ENCODE peak calls at places on chromosomes 4 and X, in nine cellular contexts. D is RWPE2, Q is cardiac muscle cell, J is mucosa of descending colon, F is H9, V is heart right ventricle, K is body of pancreas, E is IMR-90, B is spleen. W is an unnamed sample. For H3K4me1, the result is how much of the 10 kb centered on the place peaks cover.

GRCh38 chr4:78155616-78156105 is 98.5 kb downstream of the FRAS1 start:
- DNase-seq in D (no peak), Q (no peak), J (no peak), F (no peak), V (no peak), K (no peak), E (no peak), B (no peak), W (no peak)

GRCh38 chr4:156952078-156952759 is 19.4 kb downstream of the PDGFC start:
- DNase-seq in D (no peak), Q (no peak), J (no peak), F (no peak), V (no peak), K (no peak), E (no peak), B (no peak), W (no peak)

GRCh38 chr4:26133840-26134239 is 187.0 kb upstream of the RBPJ start:
- DNase-seq in D (no peak), Q (no peak), J (no peak), F (no peak), V (no peak), K (no peak), E (no peak), B (no peak), W (no peak)

GRCh38 chr4:109077486-109077885 is 225.0 kb downstream of the COL25A1 start:
- DNase-seq in D (no peak), Q (peak), J (no peak), F (no peak), V (no peak), K (no peak), E (no peak), B (no peak), W (no peak)

GRCh38 chrX:13283512-13283911 is 36.3 kb downstream of the ATXN3L start:
- DNase-seq in D (no peak), Q (no peak), J (no peak), F (peak), V (no peak), K (no peak), E (no peak), B (no peak), W (no peak)

GRCh38 chr4:62517721-62518120 is 1317.6 kb downstream of the ADGRL3 start:
- DNase-seq in D (no peak), Q (no peak), J (no peak), F (no peak), V (no peak), K (no peak), E (no peak), B (no peak), W (no peak)

GRCh38 chr4:16745009-16745408 is 153.4 kb downstream of the LDB2 start:
- DNase-seq in D (no peak), Q (no peak), J (no peak), F (no peak), V (peak), K (peak), E (peak), B (no peak), W (no peak)

GRCh38 chr4:31657859-31658258 is 937.7 kb downstream of the PCDH7 start:
- DNase-seq in D (no peak), Q (no peak), J (no peak), F (no peak), V (no peak), K (no peak), E (peak), B (no peak), W (no peak)

GRCh38 chrX:151938172-151938571 is 25.5 kb downstream of the MAGEA4 start:
- DNase-seq in D (no peak), Q (no peak), J (no peak), F (no peak), V (no peak), K (no peak), E (no peak), B (no peak), W (no peak)

GRCh38 chr4:99610605-99611172 is 36.1 kb downstream of the MTTP start:
- DNase-seq in D (no peak), Q (no peak), J (no peak), F (no peak), V (no peak), K (no peak), E (no peak), B (no peak), W (no peak)

GRCh38 chrX:44183329-44183728 is 160.1 kb downstream of the EFHC2 start:
- DNase-seq in D (no peak), Q (no peak), J (no peak), F (no peak), V (no peak), K (no peak), E (no peak), B (no peak), W (no peak)

GRCh38 chrX:94576367-94577004 is 902.5 kb downstream of the FAM133A start:
- DNase-seq in D (no peak), Q (no peak), J (no peak), F (no peak), V (no peak), K (no peak), E (no peak), B (no peak), W (no peak)

GRCh38 chrX:103722505-103722904 is 11.8 kb downstream of the TMEM31 start:
- DNase-seq in D (no peak), Q (no peak), J (no peak), F (no peak), V (no peak), K (peak), E (peak), B (no peak), W (no peak)

GRCh38 chr4:144575181-144575580 is 70.8 kb upstream of the HHIP start:
- DNase-seq in D (no peak), Q (peak), J (no peak), F (no peak), V (no peak), K (no peak), E (no peak), B (no peak), W (no peak)

GRCh38 chr4:38752393-38752961 is 30.3 kb downstream of the TLR10 start:
- DNase-seq in D (no peak), Q (no peak), J (no peak), F (no peak), V (no peak), K (no peak), E (peak), B (no peak), W (no peak)

GRCh38 chr4:8052160-8052691 is 106.4 kb downstream of the ABLIM2 start:
- DNase-seq in D (no peak), Q (no peak), J (no peak), F (no peak), V (no peak), K (no peak), E (no peak), B (no peak), W (no peak)

GRCh38 chrX:69293776-69294601 is 128.7 kb upstream of the PJA1 start:
- DNase-seq in D (no peak), Q (no peak), J (no peak), F (no peak), V (no peak), K (no peak), E (no peak), B (no peak), W (no peak)

GRCh38 chr4:38560763-38561558 is 103.0 kb upstream of the KLF3 start:
- DNase-seq in D (no peak), Q (no peak), J (no peak), F (no peak), V (no peak), K (no peak), E (no peak), B (no peak), W (no peak)

GRCh38 chr4:118936406-118936805 is 47.8 kb downstream of the SYNPO2 start:
- DNase-seq in D (no peak), Q (no peak), J (no peak), F (no peak), V (no peak), K (no peak), E (no peak), B (no peak), W (no peak)

GRCh38 chrX:23511783-23512182 is 155.5 kb upstream of the PRDX4 start:
- DNase-seq in D (no peak), Q (no peak), J (no peak), F (no peak), V (no peak), K (no peak), E (no peak), B (no peak), W (no peak)

GRCh38 chr4:174120446-174121142 is 162.9 kb downstream of the FBXO8 start:
- DNase-seq in D (no peak), Q (peak), J (peak), F (peak), V (peak), K (peak), E (peak), B (no peak), W (no peak)

GRCh38 chrX:77900688-77901087 is 1.4 kb downstream of the COX7B start:
- DNase-seq in D (no peak), Q (no peak), J (no peak), F (no peak), V (no peak), K (no peak), E (no peak), B (no peak), W (no peak)

GRCh38 chrX:16946971-16947562 is 609 bp downstream of the REPS2 start:
- DNase-seq in D (no peak), Q (peak), J (peak), F (no peak), V (no peak), K (peak), E (no peak), B (peak), W (peak)

GRCh38 chrX:69068295-69069085 is 96.8 kb downstream of the PJA1 start:
- DNase-seq in D (no peak), Q (no peak), J (no peak), F (no peak), V (no peak), K (no peak), E (no peak), B (peak), W (no peak)

GRCh38 chr4:113559947-113560346 is 201.6 kb downstream of the CAMK2D start:
- DNase-seq in D (no peak), Q (no peak), J (no peak), F (no peak), V (no peak), K (no peak), E (no peak), B (no peak), W (no peak)

GRCh38 chrX:43679778-43680177 is 23.7 kb downstream of the MAOA start:
- DNase-seq in D (no peak), Q (no peak), J (no peak), F (no peak), V (no peak), K (no peak), E (no peak), B (no peak), W (no peak)

GRCh38 chr4:163587867-163588266 is 93.4 kb downstream of the TMA16 start:
- DNase-seq in D (no peak), Q (no peak), J (no peak), F (no peak), V (no peak), K (no peak), E (no peak), B (no peak), W (no peak)

GRCh38 chr4:8838911-8839431 is 32.7 kb downstream of the HMX1 start:
- DNase-seq in D (peak), Q (no peak), J (no peak), F (peak), V (no peak), K (no peak), E (no peak), B (no peak), W (no peak)

GRCh38 chrX:100070334-100070849 is 339.7 kb downstream of the PCDH19 start:
- DNase-seq in D (no peak), Q (no peak), J (no peak), F (peak), V (no peak), K (no peak), E (no peak), B (no peak), W (no peak)

GRCh38 chr4:74665346-74665745 is 129.0 kb downstream of the BTC start:
- DNase-seq in D (peak), Q (no peak), J (no peak), F (no peak), V (no peak), K (no peak), E (no peak), B (no peak), W (no peak)
- H3K4me1 ChIP-seq in D (under half), Q (under half), J (under half), F (under half), V (under half), K (under half), E (under half), B (under half), W (under half)

GRCh38 chr4:186651624-186652023 is 72.0 kb downstream of the FAT1 start:
- DNase-seq in D (no peak), Q (peak), J (no peak), F (no peak), V (peak), K (peak), E (no peak), B (no peak), W (peak)
- TF ChIP-seq CTCF in D (no peak), Q (no peak), J (no peak), F (no peak), V (no peak), K (no peak), E (no peak), B (no peak), W (no peak)

GRCh38 chr4:147830102-147830463 is 98.2 kb downstream of the ARHGAP10 start:
- DNase-seq in D (no peak), Q (no peak), J (no peak), F (no peak), V (no peak), K (no peak), E (no peak), B (no peak), W (no peak)
- H3K4me1 ChIP-seq in D (half or more), Q (under half), J (under half), F (under half), V (under half), K (half or more), E (under half), B (under half), W (under half)

GRCh38 chr4:37243061-37243460 is 1.5 kb upstream of the NWD2 start:
- DNase-seq in D (no peak), Q (no peak), J (peak), F (peak), V (no peak), K (no peak), E (no peak), B (no peak), W (no peak)
- TF ChIP-seq CTCF in D (no peak), Q (no peak), J (no peak), F (peak), V (no peak), K (no peak), E (no peak), B (no peak), W (no peak)

DNA sequence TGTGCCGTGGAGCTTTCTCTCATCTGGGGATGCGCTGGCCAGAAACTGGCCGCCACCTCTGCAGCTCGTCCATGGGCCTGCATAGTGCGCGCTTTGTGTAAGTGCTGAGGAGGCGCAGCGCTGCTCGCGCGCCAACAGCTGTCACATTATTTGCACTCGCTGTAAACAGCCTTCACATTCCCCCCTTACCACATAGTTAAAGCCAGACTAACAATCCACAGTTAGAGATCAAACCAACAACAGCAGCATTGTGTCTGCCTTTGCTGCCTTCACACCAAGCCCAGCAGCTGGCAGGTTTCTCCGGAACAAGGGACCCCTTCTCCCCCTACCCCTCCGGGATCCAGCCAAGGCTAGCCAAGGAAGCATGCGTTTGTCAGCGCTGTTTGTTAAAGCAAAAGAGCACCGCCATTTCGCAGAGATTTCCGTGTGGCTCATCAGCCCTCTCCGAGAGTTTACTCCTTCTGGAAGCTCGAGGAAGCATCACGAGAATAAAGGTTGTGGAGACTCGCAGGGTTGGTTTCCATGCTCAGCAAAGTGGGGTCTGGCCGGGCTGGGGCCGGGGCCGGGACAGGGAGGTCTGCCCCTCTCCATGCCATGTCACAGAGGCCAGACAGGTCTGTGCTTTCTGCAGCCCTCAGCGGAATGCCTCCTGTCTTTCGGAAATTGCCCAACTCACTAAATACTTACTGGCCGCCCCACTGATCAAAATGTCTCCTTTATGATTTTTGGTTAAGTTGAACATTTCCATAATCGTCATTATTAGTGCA is 11.0 kb downstream of the BCOR start:
- DNase-seq in D (no peak), Q (no peak), J (no peak), F (peak), V (no peak), K (peak), E (peak), B (no peak), W (peak)
- H3K4me1 ChIP-seq in D (under half), Q (half or more), J (under half), F (under half), V (under half), K (half or more), E (under half), B (under half), W (under half)

DNA sequence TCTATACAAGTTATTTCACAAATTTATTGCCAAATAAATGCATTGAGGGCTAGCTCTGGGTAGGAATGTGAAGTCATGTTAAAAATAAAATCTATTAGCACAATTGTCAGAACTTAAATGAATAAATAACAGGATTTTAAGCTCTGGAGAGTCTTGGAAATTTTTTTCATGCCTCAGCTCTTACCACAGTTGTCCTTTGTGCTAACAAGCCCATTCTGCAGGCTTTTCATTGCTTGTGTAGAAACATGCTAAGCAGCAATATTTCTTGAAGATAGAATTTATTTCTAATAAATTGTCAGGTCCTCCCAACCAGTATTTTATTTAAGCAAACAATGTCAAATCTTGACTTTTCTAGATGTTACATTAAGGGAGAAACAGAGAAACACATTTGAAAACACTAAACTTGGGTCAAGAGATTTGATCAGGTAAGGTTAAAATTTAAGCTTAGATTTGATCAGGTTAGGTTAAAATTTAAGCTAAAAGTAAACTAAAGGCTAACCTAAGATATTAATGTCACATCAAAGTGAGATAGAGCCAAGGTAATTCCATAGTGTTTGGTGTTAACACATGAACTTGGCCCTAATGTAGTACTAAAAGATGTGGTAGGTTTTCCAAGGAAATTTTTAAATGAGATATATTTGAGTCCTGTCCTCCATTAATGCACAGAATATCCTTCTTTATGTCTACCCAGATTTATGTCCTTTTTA is 179.1 kb upstream of the IL1RAPL1 start:
- DNase-seq in D (no peak), Q (no peak), J (no peak), F (no peak), V (no peak), K (no peak), E (no peak), B (no peak), W (no peak)
- TF ChIP-seq CTCF in D (no peak), Q (no peak), J (no peak), F (no peak), V (no peak), K (no peak), E (no peak), B (no peak), W (no peak)

GRCh38 chr4:155657169-155657568 is 9.5 kb upstream of the GUCY1A1 start:
- DNase-seq in D (no peak), Q (no peak), J (no peak), F (no peak), V (no peak), K (no peak), E (no peak), B (no peak), W (no peak)
- H3K4me1 ChIP-seq in D (under half), Q (under half), J (under half), F (under half), V (under half), K (under half), E (under half), B (under half), W (under half)

GRCh38 chrX:96683997-96684338 is 674 bp upstream of the DIAPH2 start:
- DNase-seq in D (no peak), Q (no peak), J (no peak), F (no peak), V (no peak), K (no peak), E (no peak), B (no peak), W (no peak)

GRCh38 chrX:96682516-96682915 is 2.1 kb upstream of the DIAPH2 start:
- DNase-seq in D (no peak), Q (no peak), J (no peak), F (no peak), V (no peak), K (no peak), E (no peak), B (no peak), W (no peak)

GRCh38 chrX:96685205-96686099 is 810 bp downstream of the DIAPH2 start:
- DNase-seq in D (no peak), Q (peak), J (peak), F (peak), V (peak), K (peak), E (peak), B (peak), W (peak)

GRCh38 chrX:96688789-96689188 is 4.1 kb downstream of the DIAPH2 start:
- DNase-seq in D (no peak), Q (no peak), J (no peak), F (no peak), V (no peak), K (no peak), E (no peak), B (no peak), W (no peak)

GRCh38 chrX:96684339-96685204 is at the start of gene DIAPH2:
- DNase-seq in D (peak), Q (peak), J (peak), F (peak), V (peak), K (peak), E (peak), B (peak), W (peak)
- TF ChIP-seq CTCF in D (no peak), Q (peak), J (no peak), F (peak), V (peak), K (no peak), E (no peak), B (peak), W (no peak)

DNA sequence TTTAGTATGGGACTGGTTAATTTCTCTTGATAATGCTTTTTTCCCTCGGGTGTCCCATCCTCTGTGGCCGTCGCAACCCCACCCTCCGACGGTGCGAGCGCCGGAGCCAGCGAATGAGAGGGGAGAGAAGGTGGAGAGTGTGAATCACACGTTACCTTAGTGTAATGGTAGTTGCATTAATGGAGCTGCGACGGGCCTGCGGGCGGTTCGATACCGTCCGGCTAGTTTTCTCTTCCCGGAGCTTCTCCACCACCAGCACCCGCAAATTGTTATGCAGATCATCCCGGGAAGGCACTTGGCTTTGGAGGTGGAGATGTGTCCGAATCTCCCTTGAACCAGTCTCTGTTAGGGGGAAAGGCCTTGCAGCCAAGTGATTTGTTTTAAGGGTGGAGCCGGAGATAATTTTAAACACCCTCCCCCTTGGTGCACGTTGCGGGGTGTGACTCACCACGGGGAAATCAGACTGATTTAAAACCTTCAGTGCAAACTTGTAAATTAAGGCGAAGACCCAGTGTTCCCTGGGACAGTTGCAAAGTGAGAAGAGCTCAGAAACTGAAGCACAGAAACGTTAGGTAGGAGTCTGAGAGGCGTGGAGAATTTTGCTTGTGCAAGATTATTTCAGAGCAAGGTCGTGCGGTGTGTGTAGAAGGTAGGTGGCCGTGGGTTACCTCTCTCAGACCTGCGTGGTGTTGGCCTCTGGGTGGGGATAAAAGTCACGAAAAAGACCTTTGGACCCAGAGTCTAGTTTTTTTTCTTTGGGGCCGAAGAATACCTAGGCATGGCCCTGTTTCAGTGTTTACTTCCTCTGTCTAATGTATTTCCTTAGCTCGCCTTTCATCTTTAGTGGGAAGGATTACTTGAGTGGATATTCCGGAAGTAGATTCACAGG is 1.3 kb downstream of the AFF1 start:
- DNase-seq in D (no peak), Q (peak), J (peak), F (peak), V (peak), K (peak), E (peak), B (peak), W (peak)
- H3K4me1 ChIP-seq in D (under half), Q (under half), J (under half), F (under half), V (under half), K (half or more), E (under half), B (under half), W (under half)

GRCh38 chr4:153535735-153536494 is 69.8 kb downstream of the TMEM131L start:
- DNase-seq in D (no peak), Q (no peak), J (no peak), F (peak), V (no peak), K (no peak), E (peak), B (no peak), W (no peak)
- TF ChIP-seq CTCF in D (no peak), Q (no peak), J (no peak), F (peak), V (no peak), K (no peak), E (no peak), B (no peak), W (no peak)